ENCODE peak calls at places on chromosome 1, in eight cellular contexts. D is IMR-90, G is neural crest cell, N is HFFc6, L is lower leg skin, U is stomach, Z is body of pancreas, M is fibroblast of pulmonary artery. S is an unnamed sample.

GRCh38 chr1:76219589-76219914 is 145.0 kb downstream of the ST6GALNAC3 start:
- DNase-seq in Z (no peak), M (no peak), N (no peak), L (no peak), G (no peak), U (no peak), D (no peak), S (no peak)

GRCh38 chr1:61210435-61211012 is 128.2 kb downstream of the NFIA start:
- DNase-seq in U (no peak), Z (no peak), M (no peak), G (no peak), D (peak), L (no peak), N (no peak), S (no peak)

GRCh38 chr1:172399369-172400072 is 21.0 kb upstream of the C1orf105 start:
- DNase-seq in N (peak), L (peak), U (peak), D (peak), Z (peak), M (peak), G (peak), S (no peak)

GRCh38 chr1:43449708-43450069 is 4.0 kb downstream of the HYI start:
- DNase-seq in Z (no peak), N (no peak), M (no peak), D (no peak), U (no peak), G (no peak), L (no peak), S (no peak)

GRCh38 chr1:41639332-41639936 is 155.0 kb upstream of the EDN2 start:
- DNase-seq in N (peak), U (no peak), G (no peak), M (peak), D (peak), Z (no peak), L (peak), S (no peak)

GRCh38 chr1:6859415-6860343 is 74.4 kb downstream of the CAMTA1 start:
- DNase-seq in L (no peak), G (no peak), D (peak), U (no peak), M (peak), Z (no peak), N (peak), S (no peak)

GRCh38 chr1:43206721-43207228 is 34.6 kb downstream of the CFAP57 start:
- DNase-seq in M (peak), D (peak), N (peak), Z (no peak), G (no peak), L (no peak), U (no peak), S (no peak)

GRCh38 chr1:25610822-25611630 is 5.6 kb upstream of the MAN1C1 start:
- DNase-seq in Z (no peak), U (no peak), G (no peak), L (no peak), M (peak), N (peak), D (peak), S (no peak)

GRCh38 chr1:58584082-58584895 is 7.2 kb upstream of the TACSTD2 start:
- DNase-seq in M (peak), Z (peak), G (no peak), L (no peak), N (peak), D (peak), U (peak), S (no peak)

GRCh38 chr1:151310986-151311385 is 16.2 kb downstream of the PI4KB start:
- DNase-seq in M (peak), Z (no peak), N (no peak), G (no peak), D (peak), U (no peak), L (no peak), S (no peak)

GRCh38 chr1:109034382-109034781 is 7.5 kb downstream of the WDR47 start:
- DNase-seq in D (no peak), N (no peak), U (no peak), M (no peak), G (no peak), L (no peak), Z (no peak), S (no peak)

GRCh38 chr1:153288634-153289275 is 24.0 kb downstream of the PGLYRP3 start:
- DNase-seq in Z (peak), G (peak), N (no peak), L (peak), M (no peak), U (no peak), D (no peak), S (peak)

GRCh38 chr1:193141804-193142203 is 20.0 kb downstream of the CDC73 start:
- DNase-seq in D (no peak), U (no peak), G (no peak), Z (no peak), N (no peak), M (no peak), L (no peak), S (no peak)

GRCh38 chr1:7105258-7105657 is 320.0 kb downstream of the CAMTA1 start:
- DNase-seq in L (no peak), U (no peak), N (no peak), M (no peak), G (no peak), Z (no peak), D (no peak), S (no peak)

GRCh38 chr1:10903826-10904225 is 107.4 kb upstream of the CASZ1 start:
- DNase-seq in D (no peak), L (no peak), G (no peak), Z (no peak), N (no peak), M (no peak), U (no peak), S (no peak)

GRCh38 chr1:214709241-214709640 is 106.2 kb downstream of the CENPF start:
- DNase-seq in Z (no peak), M (no peak), G (no peak), D (peak), L (no peak), U (no peak), N (no peak), S (no peak)

GRCh38 chr1:112515311-112516009 is 6.7 kb downstream of the WNT2B start:
- DNase-seq in G (peak), U (no peak), D (peak), L (no peak), N (peak), M (peak), Z (no peak), S (no peak)

GRCh38 chr1:152388889-152389288 is 25.2 kb downstream of the CRNN start:
- DNase-seq in Z (no peak), G (no peak), U (no peak), M (no peak), N (no peak), L (no peak), D (no peak), S (no peak)

DNA sequence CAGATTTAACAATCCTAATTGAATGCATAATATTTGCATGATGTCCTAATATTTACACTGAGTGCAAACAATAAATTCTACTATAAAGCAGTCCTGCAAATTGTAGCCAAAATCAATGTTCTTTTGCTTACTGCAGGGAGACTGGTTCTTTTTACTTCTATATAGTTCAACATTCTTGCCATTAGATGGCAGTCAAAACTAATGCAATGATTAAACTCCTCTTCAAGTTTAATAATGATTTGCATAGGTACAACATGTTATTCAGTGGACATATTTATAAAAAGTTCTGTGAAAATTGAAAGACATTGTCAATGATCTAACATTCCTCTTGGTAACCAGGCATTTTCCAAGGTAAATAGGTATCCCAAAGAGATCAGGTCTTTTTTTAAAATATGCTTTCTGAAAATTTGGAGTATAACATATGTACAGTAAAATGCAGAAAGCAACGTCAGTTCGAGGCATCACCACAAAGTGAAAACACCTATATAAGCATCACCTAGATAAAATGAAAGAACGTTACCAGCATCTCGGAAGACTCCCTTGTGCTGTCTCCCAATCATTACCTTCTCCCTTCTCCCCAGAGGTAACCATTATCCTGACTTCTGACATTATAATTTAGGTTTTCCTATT is 9.8 kb upstream of the FNBP1L start:
- DNase-seq in L (no peak), U (no peak), G (no peak), N (peak), D (peak), M (peak), Z (no peak), S (no peak)
- TF ChIP-seq CTCF in L (peak), U (no peak), G (peak), N (peak), D (peak), M (peak), Z (peak), S (peak)

GRCh38 chr1:30845891-30846290 is 62.7 kb downstream of the SDC3 start:
- DNase-seq in Z (no peak), L (no peak), N (no peak), M (no peak), U (no peak), G (no peak), D (no peak), S (no peak)
- TF ChIP-seq CTCF in Z (no peak), L (no peak), N (peak), M (no peak), U (no peak), G (peak), D (no peak), S (no peak)

GRCh38 chr1:39130297-39130696 is 74.2 kb upstream of the MACF1 start:
- DNase-seq in M (peak), N (peak), L (no peak), G (no peak), U (no peak), D (peak), Z (no peak), S (no peak)

GRCh38 chr1:39128126-39128525 is 76.4 kb upstream of the MACF1 start:
- DNase-seq in M (no peak), G (no peak), D (no peak), Z (no peak), L (no peak), U (no peak), N (no peak), S (no peak)

GRCh38 chr1:39127513-39127912 is 77.0 kb upstream of the MACF1 start:
- DNase-seq in N (no peak), G (no peak), L (no peak), U (peak), D (peak), M (peak), Z (no peak), S (no peak)

GRCh38 chr1:39128959-39129358 is 75.5 kb upstream of the MACF1 start:
- DNase-seq in G (no peak), D (no peak), M (no peak), Z (peak), L (peak), N (no peak), U (peak), S (no peak)

DNA sequence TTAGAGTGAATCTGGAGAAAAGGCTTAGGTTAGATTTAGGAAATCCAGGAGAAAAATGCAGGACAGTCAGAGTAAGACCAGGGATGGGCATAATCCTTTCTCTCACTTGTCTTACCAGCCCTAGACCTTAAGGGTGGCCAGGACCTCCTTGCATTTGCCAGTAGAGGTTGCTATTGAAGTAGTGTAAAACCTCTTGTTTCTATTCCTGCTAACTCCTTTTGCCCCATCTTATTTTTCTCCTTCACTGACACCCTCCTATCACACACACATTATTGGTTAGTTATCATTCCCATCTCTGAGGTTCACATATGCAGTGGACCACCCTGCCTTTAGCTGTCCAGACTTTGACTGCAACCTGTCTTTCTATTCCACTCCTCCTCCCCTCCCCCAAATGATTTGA is 75.0 kb upstream of the MACF1 start:
- DNase-seq in D (peak), Z (no peak), G (no peak), L (no peak), M (peak), U (no peak), N (no peak), S (no peak)
- TF ChIP-seq CTCF in D (peak), Z (no peak), G (no peak), L (no peak), M (peak), U (no peak), N (peak), S (no peak)

DNA sequence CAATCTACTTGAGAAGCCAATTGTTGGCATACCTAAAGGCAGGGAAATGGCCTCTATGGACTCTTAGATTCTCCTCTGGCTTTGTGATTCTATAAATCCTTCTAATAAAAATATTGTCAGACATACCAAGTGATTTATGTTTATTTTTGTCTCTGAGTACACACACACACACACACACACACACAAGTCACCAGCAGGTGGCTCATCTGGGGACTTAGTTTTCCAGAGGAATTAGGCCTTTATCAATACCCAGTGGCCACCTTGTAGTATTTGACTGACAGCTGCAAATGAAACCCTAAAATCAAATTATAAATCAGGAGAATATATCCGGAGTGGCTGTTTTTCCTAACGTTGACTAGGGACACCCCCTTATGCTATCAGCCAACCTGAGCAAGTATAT is 258.5 kb downstream of the BRINP2 start:
- DNase-seq in D (no peak), U (no peak), G (no peak), M (no peak), Z (no peak), L (no peak), N (no peak), S (no peak)
- TF ChIP-seq CTCF in D (no peak), U (no peak), G (peak), M (no peak), Z (no peak), L (no peak), N (no peak), S (no peak)

GRCh38 chr1:29239142-29239541 is 2.8 kb downstream of the PTPRU start:
- DNase-seq in M (no peak), N (no peak), D (no peak), L (peak), Z (no peak), G (no peak), U (no peak), S (no peak)

GRCh38 chr1:29240986-29241385 is 4.7 kb downstream of the PTPRU start:
- DNase-seq in N (no peak), Z (no peak), L (no peak), G (no peak), U (no peak), D (no peak), M (no peak), S (no peak)

GRCh38 chr1:29238601-29238964 is 2.3 kb downstream of the PTPRU start:
- DNase-seq in L (no peak), Z (no peak), U (no peak), M (no peak), D (no peak), G (no peak), N (no peak), S (no peak)

GRCh38 chr1:29237906-29238600 is 1.7 kb downstream of the PTPRU start:
- DNase-seq in U (peak), M (peak), D (no peak), G (peak), N (no peak), L (peak), Z (peak), S (peak)

DNA sequence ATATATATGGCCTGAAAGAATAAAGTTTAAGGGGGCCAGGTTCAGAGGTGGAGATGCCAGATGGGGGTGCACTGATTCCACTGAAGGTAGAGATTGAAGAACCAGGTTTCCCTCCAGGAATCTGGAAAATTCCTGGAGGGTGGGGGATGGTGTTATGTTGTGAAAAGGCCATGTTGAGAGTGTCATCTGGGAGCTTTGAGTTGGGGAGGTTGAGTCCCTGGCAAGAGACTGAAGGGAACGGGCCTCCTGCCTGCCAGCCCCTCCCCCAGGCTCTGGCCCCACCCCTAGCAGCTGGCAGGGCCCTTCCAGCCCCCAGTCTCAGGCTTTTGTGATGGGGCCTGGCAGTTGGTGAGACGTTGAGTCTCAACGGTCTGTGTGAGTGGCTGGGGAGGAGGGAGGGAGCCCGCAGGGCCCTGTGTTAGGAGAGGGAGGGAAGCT is 4.1 kb downstream of the PTPRU start:
- DNase-seq in Z (no peak), U (no peak), G (no peak), N (no peak), M (peak), L (no peak), D (no peak), S (peak)
- TF ChIP-seq CTCF in Z (no peak), U (no peak), G (no peak), N (peak), M (peak), L (no peak), D (peak), S (no peak)

GRCh38 chr1:44653107-44653964 is 20.9 kb downstream of the TMEM53 start:
- DNase-seq in L (no peak), U (no peak), D (no peak), N (no peak), Z (no peak), G (no peak), M (no peak), S (no peak)
- TF ChIP-seq CTCF in L (no peak), U (no peak), D (no peak), N (peak), Z (peak), G (peak), M (no peak), S (peak)

GRCh38 chr1:147496044-147496443 is 45.3 kb upstream of the BCL9 start:
- DNase-seq in U (no peak), Z (no peak), N (no peak), D (no peak), G (no peak), M (no peak), L (no peak), S (no peak)

GRCh38 chr1:147497826-147498225 is 43.5 kb upstream of the BCL9 start:
- DNase-seq in D (no peak), Z (no peak), U (no peak), N (no peak), M (no peak), L (no peak), G (no peak), S (no peak)

GRCh38 chr1:147502760-147503159 is 38.5 kb upstream of the BCL9 start:
- DNase-seq in N (no peak), Z (no peak), M (no peak), D (no peak), U (no peak), L (no peak), G (no peak), S (no peak)

GRCh38 chr1:147496571-147496970 is 44.7 kb upstream of the BCL9 start:
- DNase-seq in M (peak), N (peak), D (peak), L (no peak), Z (peak), G (no peak), U (peak), S (peak)

GRCh38 chr1:147500309-147500839 is 40.9 kb upstream of the BCL9 start:
- DNase-seq in Z (no peak), N (no peak), M (no peak), U (no peak), L (no peak), D (no peak), G (no peak), S (no peak)
- TF ChIP-seq CTCF in Z (no peak), N (no peak), M (no peak), U (no peak), L (no peak), D (no peak), G (no peak), S (no peak)

GRCh38 chr1:54487571-54488050 is 60.4 kb upstream of the ACOT11 start:
- DNase-seq in M (no peak), G (no peak), N (no peak), L (no peak), Z (peak), D (no peak), U (no peak), S (no peak)

GRCh38 chr1:54488065-54488750 is 59.8 kb upstream of the ACOT11 start:
- DNase-seq in M (peak), L (peak), N (peak), G (peak), D (peak), Z (peak), U (peak), S (peak)

GRCh38 chr1:54488831-54489626 is 59.0 kb upstream of the ACOT11 start:
- DNase-seq in D (peak), Z (peak), U (peak), G (peak), N (peak), L (peak), M (peak), S (peak)

GRCh38 chr1:54490361-54491248 is 57.4 kb upstream of the ACOT11 start:
- DNase-seq in G (peak), L (no peak), Z (peak), D (no peak), N (no peak), U (no peak), M (no peak), S (peak)

GRCh38 chr1:54489627-54490240 is 58.3 kb upstream of the ACOT11 start:
- DNase-seq in N (no peak), G (no peak), U (no peak), D (no peak), L (no peak), M (no peak), Z (no peak), S (no peak)
- TF ChIP-seq CTCF in N (peak), G (peak), U (no peak), D (no peak), L (no peak), M (no peak), Z (no peak), S (peak)

GRCh38 chr1:26887125-26887524 is 3.0 kb downstream of the GPN2 start:
- DNase-seq in G (no peak), D (peak), N (peak), Z (peak), L (no peak), U (no peak), M (peak), S (no peak)
- TF ChIP-seq CTCF in G (peak), D (peak), N (peak), Z (peak), L (no peak), U (no peak), M (peak), S (no peak)